ENCODE peak calls at places on chromosome 13, in four cellular contexts. Q is HCT116, U is K562, C is GM12878. D is an unnamed sample.

GRCh38 chr13:43730642-43731041 is 56.1 kb downstream of the ENOX1 start:
- DNase-seq in C (no peak), Q (no peak), U (no peak), D (no peak)

GRCh38 chr13:45367358-45367757 is 26.4 kb upstream of the TPT1 start:
- DNase-seq in Q (peak), U (peak), C (peak), D (peak)

GRCh38 chr13:85632526-85633215 is 166.5 kb downstream of the SLITRK6 start:
- DNase-seq in Q (no peak), C (no peak), U (no peak), D (no peak)

GRCh38 chr13:113415032-113415431 is 38.3 kb downstream of the ADPRHL1 start:
- DNase-seq in C (no peak), U (no peak), Q (no peak), D (no peak)

GRCh38 chr13:45402641-45403040 is 15.5 kb downstream of the SLC25A30 start:
- DNase-seq in C (no peak), Q (no peak), U (no peak), D (no peak)

GRCh38 chr13:53788286-53788685 is 759.7 kb downstream of the OLFM4 start:
- DNase-seq in C (no peak), Q (no peak), U (no peak), D (no peak)

GRCh38 chr13:31860002-31860401 is 120.7 kb downstream of the RXFP2 start:
- DNase-seq in Q (no peak), U (no peak), C (no peak), D (no peak)

GRCh38 chr13:111458739-111459138 is 138.3 kb downstream of the TEX29 start:
- DNase-seq in C (no peak), Q (no peak), U (no peak), D (no peak)

GRCh38 chr13:114146629-114147028 is 14.2 kb upstream of the RASA3 start:
- DNase-seq in Q (no peak), U (no peak), C (no peak), D (no peak)

GRCh38 chr13:41696163-41697003 is 239.0 kb downstream of the RGCC start:
- DNase-seq in Q (peak), C (no peak), U (no peak), D (peak)

GRCh38 chr13:98444381-98444780 is 132.5 kb downstream of the STK24 start:
- DNase-seq in C (no peak), U (no peak), Q (no peak), D (no peak)

GRCh38 chr13:94329754-94330551 is 149.5 kb downstream of the DCT start:
- DNase-seq in Q (no peak), U (no peak), C (no peak), D (peak)

GRCh38 chr13:79405831-79406596 is at the start of gene RBM26:
- DNase-seq in U (peak), Q (peak), C (peak), D (peak)

GRCh38 chr13:79404361-79404760 is 1.7 kb downstream of the RBM26 start:
- DNase-seq in Q (no peak), C (no peak), U (no peak), D (no peak)

GRCh38 chr13:79406597-79406908 is 498 bp upstream of the RBM26 start:
- DNase-seq in C (no peak), U (no peak), Q (no peak), D (no peak)

GRCh38 chr13:79404985-79405384 is 1.1 kb downstream of the RBM26 start:
- DNase-seq in U (no peak), Q (no peak), C (no peak), D (no peak)

DNA sequence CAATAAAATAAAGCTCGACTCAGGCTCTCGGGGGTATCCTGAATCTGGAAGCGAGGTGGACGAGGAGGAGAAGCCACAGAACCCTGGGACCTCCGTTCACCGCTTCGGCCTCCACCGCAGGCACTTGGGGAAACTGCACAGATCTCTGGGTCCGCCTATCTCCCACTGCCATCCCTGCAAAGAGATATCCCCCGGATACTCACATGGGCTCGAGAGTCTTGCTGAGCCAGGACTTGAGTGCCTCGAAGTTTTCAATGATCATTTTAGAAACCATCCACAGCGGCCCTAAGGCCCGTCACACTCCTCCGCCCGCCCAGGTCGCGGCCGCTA is 589 bp downstream of the RBM26 start:
- DNase-seq in Q (no peak), C (no peak), U (no peak), D (no peak)
- TF ChIP-seq SRF in Q (no peak), C (no peak), U (no peak), D (no peak)

GRCh38 chr13:73190477-73190876 is 131.7 kb downstream of the KLF5 start:
- DNase-seq in C (no peak), Q (no peak), U (no peak), D (no peak)
- TF ChIP-seq SIN3A in C (no peak), Q (no peak), U (no peak), D (no peak)

DNA sequence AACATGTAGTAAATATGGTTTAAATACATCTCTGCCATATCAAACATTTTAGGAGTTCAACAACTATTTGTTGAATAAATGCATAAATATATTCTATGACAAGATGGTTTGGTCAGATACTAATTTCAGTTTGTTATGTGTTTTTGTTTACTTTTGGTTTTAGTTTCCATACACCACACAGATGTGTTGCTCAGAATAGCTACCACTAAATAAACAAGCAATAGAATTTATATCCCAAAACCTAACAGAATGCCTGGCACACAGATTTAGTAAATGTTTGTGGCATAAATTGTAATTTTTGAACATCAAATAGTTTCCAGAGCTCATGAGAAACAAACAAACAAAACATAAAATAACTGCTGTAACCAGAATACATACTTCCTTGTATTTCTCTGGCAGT is 126.8 kb upstream of the ATXN8OS start:
- DNase-seq in C (no peak), U (no peak), Q (no peak), D (no peak)
- TF ChIP-seq ZBTB33 in C (no peak), U (no peak), Q (no peak), D (no peak)

GRCh38 chr13:97310809-97311436 is 88.8 kb downstream of the MBNL2 start:
- DNase-seq in U (no peak), C (no peak), Q (no peak), D (no peak)

GRCh38 chr13:97307882-97308624 is 85.9 kb downstream of the MBNL2 start:
- DNase-seq in U (no peak), C (no peak), Q (peak), D (peak)

GRCh38 chr13:97307544-97307881 is 85.4 kb downstream of the MBNL2 start:
- DNase-seq in C (no peak), U (no peak), Q (no peak), D (no peak)

GRCh38 chr13:97307096-97307495 is 85.0 kb downstream of the MBNL2 start:
- DNase-seq in C (no peak), Q (no peak), U (no peak), D (no peak)

GRCh38 chr13:97308735-97309429 is 86.7 kb downstream of the MBNL2 start:
- DNase-seq in Q (no peak), U (no peak), C (no peak), D (peak)
- TF ChIP-seq SRF in Q (no peak), U (no peak), C (no peak), D (no peak)

DNA sequence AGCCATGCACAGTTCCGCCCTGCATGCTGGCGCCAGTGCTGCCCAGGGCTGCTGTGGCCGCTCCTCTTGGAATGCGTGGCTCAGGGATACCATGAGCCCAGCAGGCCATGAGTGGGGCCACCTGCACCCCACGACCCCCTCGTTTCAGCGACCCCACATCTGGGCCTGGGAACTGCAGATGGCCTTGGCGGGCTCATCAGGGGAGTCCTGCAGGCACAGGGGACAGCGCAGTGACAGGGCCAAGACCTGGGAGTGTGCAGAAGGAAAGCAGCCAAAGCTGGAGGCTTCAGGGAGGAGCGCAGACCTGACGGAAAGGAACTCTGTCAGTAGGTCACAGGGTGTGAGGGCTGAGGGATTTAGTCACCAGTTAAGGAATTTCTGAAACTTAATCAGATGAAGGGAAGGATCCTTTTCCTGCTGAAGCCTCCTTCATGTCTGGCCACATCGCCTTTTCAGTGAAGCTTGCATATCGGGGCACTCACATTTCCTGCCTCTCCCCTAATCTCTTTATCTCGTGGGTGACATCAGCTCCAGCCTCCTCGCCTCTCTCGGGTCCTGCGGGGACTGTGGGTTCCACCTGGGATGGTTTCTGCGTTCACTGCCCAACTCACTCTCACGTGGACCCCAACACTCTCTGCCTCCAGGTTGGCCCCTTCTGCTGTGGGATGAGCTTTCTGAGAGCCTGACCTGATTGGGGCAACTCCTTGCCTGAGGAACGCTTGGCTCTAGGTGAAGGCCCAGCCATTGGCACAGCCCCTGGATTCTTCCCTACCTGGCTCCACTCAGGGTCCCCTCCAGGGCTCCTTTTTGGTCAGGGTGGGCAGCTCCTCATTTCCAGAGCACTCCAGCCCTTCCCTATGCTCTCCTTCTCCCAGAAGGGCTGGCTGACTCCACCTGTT is 123.5 kb downstream of the CRYL1 start:
- DNase-seq in Q (no peak), U (no peak), C (no peak), D (no peak)
- TF ChIP-seq SIN3A in Q (no peak), U (no peak), C (no peak), D (no peak)

DNA sequence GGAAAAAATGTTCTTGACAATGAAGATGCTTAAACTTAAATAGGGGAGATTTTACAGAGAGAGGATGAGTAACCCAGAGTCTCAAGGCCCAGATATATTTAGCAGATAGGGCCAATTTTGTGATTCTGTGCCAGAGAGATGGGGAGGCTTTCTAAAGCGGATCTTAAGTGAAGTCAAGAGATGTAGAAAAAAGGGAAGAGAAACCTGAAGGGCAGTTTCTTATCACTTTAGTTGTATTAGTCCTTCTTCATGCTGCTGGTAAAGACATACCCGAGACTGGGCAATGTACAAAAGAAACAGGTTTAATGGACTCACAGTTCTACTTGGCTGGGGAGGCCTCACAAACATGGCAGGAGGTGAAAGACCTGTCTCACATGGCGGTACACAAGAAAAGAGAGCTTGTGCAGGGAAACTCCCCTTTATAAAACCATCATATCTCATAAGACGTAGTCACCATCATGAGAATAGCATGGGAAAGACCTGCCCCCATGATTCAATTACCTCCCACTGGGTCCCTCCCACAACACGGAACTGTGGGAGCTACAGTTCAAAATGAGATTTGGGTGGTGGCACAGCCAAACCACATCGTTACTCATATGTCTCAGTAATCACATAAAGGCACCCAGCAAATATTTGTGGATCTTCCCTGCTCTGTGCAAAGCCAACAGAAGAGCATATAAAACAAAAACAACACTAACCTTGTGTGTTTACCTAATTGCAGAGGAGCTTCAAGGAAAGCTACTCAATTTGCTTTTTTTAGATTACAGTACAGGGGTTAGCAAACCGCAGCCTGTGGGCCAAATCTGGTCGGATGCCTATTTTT is 102.6 kb upstream of the MYCBP2 start:
- DNase-seq in U (no peak), Q (no peak), C (peak), D (no peak)
- TF ChIP-seq ZBTB33 in U (no peak), Q (no peak), C (no peak), D (no peak)